ENCODE peak calls at places on chromosomes 6 and 20, in four cellular contexts. W is heart left ventricle, A is A549, Y is RWPE2. X is an unnamed sample.

GRCh38 chr6:19731286-19731685 is 105.9 kb upstream of the ID4 start:
- DNase-seq in W (no peak), A (peak; percentile 4), Y (peak; percentile 64), X (peak; percentile 6)

GRCh38 chr20:62262064-62262463 is 23.7 kb downstream of the OSBPL2 start:
- DNase-seq in W (no peak), A (no peak), Y (no peak), X (no peak)

GRCh38 chr6:23262864-23263263 is 693.5 kb downstream of the HDGFL1 start:
- DNase-seq in W (no peak), A (no peak), Y (no peak), X (no peak)

GRCh38 chr6:35600659-35601125 is 88.0 kb upstream of the TULP1 start:
- DNase-seq in W (no peak), A (no peak), Y (no peak), X (no peak)

GRCh38 chr6:39050453-39051112 is 2.0 kb downstream of the GLP1R start:
- DNase-seq in W (no peak), A (no peak), Y (no peak), X (no peak)

GRCh38 chr20:46349742-46350056 is 41.4 kb upstream of the CDH22 start:
- DNase-seq in W (no peak), A (no peak), Y (no peak), X (peak; percentile 51)

GRCh38 chr6:38973178-38974057 is 75.2 kb upstream of the GLP1R start:
- DNase-seq in W (no peak), A (peak; percentile 33), Y (no peak), X (peak; percentile 48)

GRCh38 chr20:19212524-19213502 is at the start of gene SLC24A3:
- DNase-seq in W (peak; percentile 70), A (peak; percentile 33), Y (no peak), X (peak; percentile 63)

GRCh38 chr6:97656236-97656635 is 373.2 kb upstream of the MMS22L start:
- DNase-seq in W (no peak), A (no peak), Y (no peak), X (no peak)

GRCh38 chr20:47258745-47259695 is 97.5 kb downstream of the ZMYND8 start:
- DNase-seq in W (peak; percentile 65), A (no peak), Y (no peak), X (no peak)

GRCh38 chr6:150211700-150212615 is 69.1 kb downstream of the PPP1R14C start:
- DNase-seq in W (no peak), A (no peak), Y (no peak), X (no peak)

DNA sequence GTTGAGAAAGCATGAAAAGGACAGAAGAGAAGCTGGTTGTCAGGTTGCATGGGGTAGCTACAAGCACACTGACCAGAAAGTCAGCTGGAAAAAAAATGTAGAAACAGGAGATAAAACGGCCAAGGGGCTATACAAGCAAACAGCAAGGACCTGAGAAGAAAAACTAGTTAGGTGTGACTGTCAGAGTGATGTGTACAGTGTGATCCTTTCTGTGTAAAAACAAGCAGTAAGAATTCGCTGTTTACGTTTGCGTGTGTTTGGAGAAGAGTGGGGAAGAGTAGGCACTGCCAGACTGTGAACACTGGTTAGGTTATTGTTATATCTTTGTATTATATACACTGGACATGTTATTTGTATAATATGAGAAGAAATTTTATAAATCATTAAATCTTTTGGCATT is 28.1 kb downstream of the PTPN1 start:
- DNase-seq in W (no peak), A (no peak), Y (no peak), X (no peak)
- H3K4me1 ChIP-seq in W (peaks cover 48% of the 10 kb centered on the region), A (peaks cover 38% of the 10 kb centered on the region), Y (peaks cover 51% of the 10 kb centered on the region), X (peaks cover 8% of the 10 kb centered on the region)

GRCh38 chr6:29793036-29793356 is 34.6 kb upstream of the HLA-G start:
- DNase-seq in W (no peak), A (no peak), Y (no peak), X (no peak)
- H3K4me3 ChIP-seq in W (peak overlapping the region; percentile 87), A (peak overlapping the region; percentile 55), Y (no peak overlapping the region), X (no peak overlapping the region)

GRCh38 chr20:50099121-50099520 is 13.8 kb downstream of the UBE2V1 start:
- DNase-seq in W (no peak), A (no peak), Y (no peak), X (no peak)

GRCh38 chr20:50099565-50099991 is 13.4 kb downstream of the UBE2V1 start:
- DNase-seq in W (no peak), A (no peak), Y (peak; percentile 52), X (no peak)

GRCh38 chr20:50100552-50100951 is 12.4 kb downstream of the UBE2V1 start:
- DNase-seq in W (no peak), A (no peak), Y (no peak), X (no peak)

GRCh38 chr20:50101900-50102299 is 11.1 kb downstream of the UBE2V1 start:
- DNase-seq in W (no peak), A (no peak), Y (no peak), X (no peak)

GRCh38 chr20:50101281-50101680 is 11.7 kb downstream of the UBE2V1 start:
- DNase-seq in W (no peak), A (no peak), Y (no peak), X (no peak)
- H3K4me1 ChIP-seq in W (peaks cover 71% of the 10 kb centered on the region), A (peaks cover 54% of the 10 kb centered on the region), Y (peaks cover 32% of the 10 kb centered on the region), X (no peaks in the 10 kb centered on the region)

GRCh38 chr20:23361651-23362391 is at the start of gene GZF1:
- DNase-seq in W (peak; percentile 99), A (peak; percentile 87), Y (peak; percentile 98), X (peak; percentile 98)
- H3K4me3 ChIP-seq in W (peak within 1 kb of the TSS; percentile 85), A (peak within 1 kb of the TSS; percentile 89), Y (peak within 1 kb of the TSS; percentile 74), X (peak within 1 kb of the TSS; percentile 72)

GRCh38 chr6:107310362-107310761 is 149.0 kb downstream of the PDSS2 start:
- DNase-seq in W (no peak), A (no peak), Y (no peak), X (no peak)

GRCh38 chr6:107318100-107318736 is 141.1 kb downstream of the PDSS2 start:
- DNase-seq in W (peak; percentile 49), A (peak; percentile 41), Y (no peak), X (peak; percentile 63)

GRCh38 chr6:107314644-107315043 is 144.7 kb downstream of the PDSS2 start:
- DNase-seq in W (no peak), A (no peak), Y (no peak), X (no peak)

GRCh38 chr6:107313776-107314175 is 145.6 kb downstream of the PDSS2 start:
- DNase-seq in W (no peak), A (no peak), Y (no peak), X (no peak)

GRCh38 chr6:107315116-107315515 is 144.2 kb downstream of the PDSS2 start:
- DNase-seq in W (no peak), A (no peak), Y (no peak), X (no peak)
- H3K4me1 ChIP-seq in W (no peaks in the 10 kb centered on the region), A (no peaks in the 10 kb centered on the region), Y (no peaks in the 10 kb centered on the region), X (no peaks in the 10 kb centered on the region)

DNA sequence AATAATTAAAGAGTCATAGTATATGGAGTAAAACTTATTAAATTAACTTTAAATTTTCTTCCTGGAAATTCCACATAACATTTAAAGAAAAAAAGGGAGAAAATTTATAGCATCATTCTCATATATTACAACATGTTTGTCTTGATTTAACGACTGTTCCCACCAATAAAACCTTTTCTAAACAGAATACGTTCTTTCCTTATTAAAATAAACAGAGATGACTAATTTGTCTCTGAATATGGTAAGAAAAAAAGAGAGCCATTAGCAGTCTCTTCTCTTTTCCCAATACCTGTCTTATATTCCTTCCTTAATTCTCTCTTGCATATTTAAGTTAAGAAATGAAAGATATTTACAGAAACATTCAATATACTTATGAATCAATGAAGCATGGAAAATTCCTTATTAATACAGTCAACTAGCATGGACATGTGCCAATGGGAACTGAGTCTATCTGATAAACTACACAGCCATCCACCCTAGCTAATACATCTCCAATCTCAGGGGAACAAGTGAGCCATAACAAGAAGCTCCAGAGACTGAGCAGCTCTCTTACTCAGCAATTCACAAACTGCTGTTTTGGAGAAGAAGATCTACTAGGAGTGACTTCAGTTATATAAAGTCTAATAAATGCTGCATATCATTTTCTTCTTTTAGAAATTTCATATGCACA is 347.1 kb upstream of the MANEA start:
- DNase-seq in W (no peak), A (no peak), Y (no peak), X (peak; percentile 8)
- H3K4me3 ChIP-seq in W (no peak overlapping the region), A (no peak overlapping the region), Y (no peak overlapping the region), X (no peak overlapping the region)

DNA sequence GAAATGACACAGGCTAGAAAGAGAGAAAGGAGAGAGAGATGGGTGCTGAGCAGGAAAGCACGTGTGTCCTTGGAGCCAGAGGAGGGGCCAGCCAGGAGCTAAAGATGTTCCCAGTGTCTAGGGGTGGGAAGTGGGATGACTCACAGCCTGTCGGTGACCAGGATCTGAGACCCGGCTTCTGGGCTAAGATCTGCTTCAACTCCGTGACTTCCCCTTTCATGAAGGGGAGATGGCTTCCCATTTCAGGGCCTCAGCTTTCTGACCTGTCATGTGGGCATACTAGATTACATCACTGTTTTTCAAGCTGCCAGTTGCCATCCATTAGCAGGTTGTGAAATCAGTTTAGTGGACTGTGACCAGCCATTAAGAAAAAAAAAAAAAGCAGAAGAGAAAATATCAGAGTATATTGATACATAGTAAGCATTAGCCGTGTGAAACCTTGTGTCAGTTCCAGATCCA is 5.4 kb downstream of the TGM3 start:
- DNase-seq in W (peak; percentile 41), A (no peak), Y (no peak), X (no peak)
- H3K4me1 ChIP-seq in W (no peaks in the 10 kb centered on the region), A (peaks cover 61% of the 10 kb centered on the region), Y (no peaks in the 10 kb centered on the region), X (no peaks in the 10 kb centered on the region)

GRCh38 chr6:107491059-107491609 is 1.2 kb downstream of the SOBP start:
- DNase-seq in W (peak; percentile 78), A (peak; percentile 8), Y (no peak), X (peak; percentile 88)
- H3K4me3 ChIP-seq in W (peak overlapping the region; percentile 78), A (peak overlapping the region; percentile 85), Y (peak overlapping the region; percentile 65), X (peak overlapping the region; percentile 88)

GRCh38 chr6:44967481-44967880 is 360.6 kb upstream of the RUNX2 start:
- DNase-seq in W (peak; percentile 27), A (no peak), Y (no peak), X (no peak)
- H3K4me1 ChIP-seq in W (peaks cover 11% of the 10 kb centered on the region), A (peaks cover 15% of the 10 kb centered on the region), Y (peaks cover 13% of the 10 kb centered on the region), X (peaks cover 11% of the 10 kb centered on the region)